ENCODE peak calls at places on chromosome 3, in eight cellular contexts. One of them, this sample, is unnamed.

GRCh38 chr3:105513042-105513441 is 146.3 kb downstream of the ALCAM start:
- DNase-seq in Right ventricle myocardium superior: no peak
- DNase-seq in effector CD4-positive, alpha-beta T cell: no peak
- DNase-seq in stimulated activated CD4-positive, alpha-beta T cell treated with anti-CD3 and anti-CD28 coated beads, Interleukin-15, amount 100 ng/mL, for 1 hour: no peak
- DNase-seq in A549: no peak
- DNase-seq in GM04504: peak
- DNase-seq in RWPE1: no peak
- DNase-seq in right cardiac atrium: no peak
- DNase-seq in this sample: no peak

GRCh38 chr3:103923907-103924306 is 1442.8 kb upstream of the ALCAM start:
- DNase-seq in Right ventricle myocardium superior: no peak
- DNase-seq in effector CD4-positive, alpha-beta T cell: no peak
- DNase-seq in stimulated activated CD4-positive, alpha-beta T cell treated with anti-CD3 and anti-CD28 coated beads, Interleukin-15, amount 100 ng/mL, for 1 hour: no peak
- DNase-seq in A549: no peak
- DNase-seq in GM04504: no peak
- DNase-seq in RWPE1: no peak
- DNase-seq in right cardiac atrium: no peak
- DNase-seq in this sample: no peak

GRCh38 chr3:169304716-169305115 is 358.8 kb downstream of the MECOM start:
- DNase-seq in Right ventricle myocardium superior: no peak
- DNase-seq in effector CD4-positive, alpha-beta T cell: no peak
- DNase-seq in stimulated activated CD4-positive, alpha-beta T cell treated with anti-CD3 and anti-CD28 coated beads, Interleukin-15, amount 100 ng/mL, for 1 hour: no peak
- DNase-seq in A549: no peak
- DNase-seq in GM04504: no peak
- DNase-seq in RWPE1: no peak
- DNase-seq in right cardiac atrium: no peak
- DNase-seq in this sample: no peak

GRCh38 chr3:195755391-195755790 is 34.6 kb downstream of the MUC20 start:
- DNase-seq in Right ventricle myocardium superior: no peak
- DNase-seq in effector CD4-positive, alpha-beta T cell: no peak
- DNase-seq in stimulated activated CD4-positive, alpha-beta T cell treated with anti-CD3 and anti-CD28 coated beads, Interleukin-15, amount 100 ng/mL, for 1 hour: no peak
- DNase-seq in A549: no peak
- DNase-seq in GM04504: no peak
- DNase-seq in RWPE1: no peak
- DNase-seq in right cardiac atrium: no peak
- DNase-seq in this sample: no peak

GRCh38 chr3:170301404-170301803 is 56.1 kb upstream of the SKIL start:
- DNase-seq in Right ventricle myocardium superior: no peak
- DNase-seq in effector CD4-positive, alpha-beta T cell: no peak
- DNase-seq in stimulated activated CD4-positive, alpha-beta T cell treated with anti-CD3 and anti-CD28 coated beads, Interleukin-15, amount 100 ng/mL, for 1 hour: no peak
- DNase-seq in A549: no peak
- DNase-seq in GM04504: peak
- DNase-seq in RWPE1: no peak
- DNase-seq in right cardiac atrium: no peak
- DNase-seq in this sample: no peak

GRCh38 chr3:43996379-43997301 is 245.0 kb upstream of the TOPAZ1 start:
- DNase-seq in Right ventricle myocardium superior: no peak
- DNase-seq in effector CD4-positive, alpha-beta T cell: no peak
- DNase-seq in stimulated activated CD4-positive, alpha-beta T cell treated with anti-CD3 and anti-CD28 coated beads, Interleukin-15, amount 100 ng/mL, for 1 hour: no peak
- DNase-seq in A549: peak
- DNase-seq in GM04504: no peak
- DNase-seq in RWPE1: peak
- DNase-seq in right cardiac atrium: no peak
- DNase-seq in this sample: no peak

GRCh38 chr3:43194069-43194468 is 88.2 kb upstream of the POMGNT2 start:
- DNase-seq in Right ventricle myocardium superior: no peak
- DNase-seq in effector CD4-positive, alpha-beta T cell: no peak
- DNase-seq in stimulated activated CD4-positive, alpha-beta T cell treated with anti-CD3 and anti-CD28 coated beads, Interleukin-15, amount 100 ng/mL, for 1 hour: no peak
- DNase-seq in A549: no peak
- DNase-seq in GM04504: no peak
- DNase-seq in RWPE1: no peak
- DNase-seq in right cardiac atrium: no peak
- DNase-seq in this sample: no peak

GRCh38 chr3:111758642-111759041 is 100.4 kb upstream of the PHLDB2 start:
- DNase-seq in Right ventricle myocardium superior: no peak
- DNase-seq in effector CD4-positive, alpha-beta T cell: no peak
- DNase-seq in stimulated activated CD4-positive, alpha-beta T cell treated with anti-CD3 and anti-CD28 coated beads, Interleukin-15, amount 100 ng/mL, for 1 hour: no peak
- DNase-seq in A549: no peak
- DNase-seq in GM04504: no peak
- DNase-seq in RWPE1: peak
- DNase-seq in right cardiac atrium: no peak
- DNase-seq in this sample: no peak

This sample was measured in glomerular endothelial cell.